ENCODE peak calls at places on chromosomes 5 and 9, in nine cellular contexts. L, M, D, X, Q, K, W, P and O are unnamed samples.

GRCh38 chr5:114898602-114899001 is 271.1 kb downstream of the TRIM36 start:
- DNase-seq in L (peak; percentile 16), M (no peak), D (no peak), X (no peak), Q (no peak), K (no peak), W (no peak), P (no peak), O (no peak)

GRCh38 chr9:74122661-74123060 is 374.5 kb upstream of the RORB start:
- DNase-seq in L (no peak), M (no peak), D (no peak), X (no peak), Q (no peak), K (no peak), W (no peak), P (no peak), O (no peak)

GRCh38 chr5:114789773-114790402 is 379.8 kb downstream of the TRIM36 start:
- DNase-seq in L (peak; percentile 43), M (peak; percentile 19), D (no peak), X (peak; percentile 51), Q (no peak), K (no peak), W (no peak), P (no peak), O (no peak)

GRCh38 chr5:42887575-42887974 is 75.9 kb upstream of the SELENOP start:
- DNase-seq in L (no peak), M (peak; percentile 64), D (no peak), X (no peak), Q (no peak), K (no peak), W (no peak), P (no peak), O (no peak)

GRCh38 chr5:53922508-53923498 is 362.4 kb downstream of the NDUFS4 start:
- DNase-seq in L (no peak), M (no peak), D (no peak), X (no peak), Q (no peak), K (no peak), W (no peak), P (no peak), O (no peak)

GRCh38 chr5:95880081-95880926 is 57.8 kb upstream of the GLRX start:
- DNase-seq in L (no peak), M (no peak), D (no peak), X (no peak), Q (no peak), K (no peak), W (no peak), P (no peak), O (no peak)

GRCh38 chr9:137924169-137924568 is 46.6 kb downstream of the CACNA1B start:
- DNase-seq in L (no peak), M (no peak), D (no peak), X (no peak), Q (no peak), K (no peak), W (no peak), P (no peak), O (no peak)

GRCh38 chr5:68070641-68071191 is 144.8 kb upstream of the PIK3R1 start:
- DNase-seq in L (no peak), M (no peak), D (no peak), X (no peak), Q (no peak), K (no peak), W (no peak), P (no peak), O (peak; percentile 67)

GRCh38 chr9:136864996-136865767 is 926 bp downstream of the EDF1 start:
- DNase-seq in L (no peak), M (no peak), D (no peak), X (no peak), Q (peak; percentile 8), K (no peak), W (peak; percentile 52), P (no peak), O (no peak)

GRCh38 chr5:106312360-106312759 is 1358.4 kb downstream of the EFNA5 start:
- DNase-seq in L (no peak), M (peak; percentile 5), D (no peak), X (peak; percentile 75), Q (no peak), K (no peak), W (no peak), P (no peak), O (no peak)

GRCh38 chr5:164504141-164504772 is 998.8 kb downstream of the MAT2B start:
- DNase-seq in L (peak; percentile 44), M (peak; percentile 80), D (no peak), X (peak; percentile 68), Q (no peak), K (no peak), W (no peak), P (no peak), O (peak; percentile 3)

GRCh38 chr5:124906339-124907097 is 160.1 kb upstream of the ZNF608 start:
- DNase-seq in L (peak; percentile 62), M (peak; percentile 92), D (peak; percentile 58), X (peak; percentile 27), Q (no peak), K (no peak), W (no peak), P (peak; percentile 77), O (no peak)

DNA sequence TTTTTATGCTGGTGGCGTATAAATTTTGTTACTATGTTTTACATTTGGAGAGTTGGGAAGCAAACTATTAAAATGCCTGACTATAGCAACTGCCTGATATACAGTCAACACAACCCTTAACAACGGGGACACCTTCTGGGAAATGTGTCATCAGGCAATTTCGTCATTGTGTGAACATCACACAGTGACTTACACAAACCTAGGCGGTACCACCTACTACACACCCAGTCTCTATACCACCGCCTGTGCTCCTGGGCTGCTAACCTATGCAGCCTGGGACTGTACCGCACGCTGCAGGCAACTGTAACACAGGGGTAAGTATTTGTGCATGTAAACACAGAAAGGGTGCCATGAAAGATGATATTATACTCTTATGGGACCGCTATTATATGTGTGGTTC is 1.3 kb upstream of the CDHR2 start:
- DNase-seq in L (no peak), M (no peak), D (no peak), X (peak; percentile 45), Q (peak; percentile 44), K (no peak), W (peak; percentile 83), P (no peak), O (no peak)
- H3K4me3 ChIP-seq in L (no peak overlapping the region), M (no peak overlapping the region), D (no peak overlapping the region), X (no peak overlapping the region), Q (no peak overlapping the region), K (no peak overlapping the region), W (peak overlapping the region; percentile 6), P (no peak overlapping the region), O (no peak overlapping the region)

GRCh38 chr9:113184089-113184488 is 33.3 kb downstream of the SLC31A2 start:
- DNase-seq in L (no peak), M (no peak), D (no peak), X (no peak), Q (no peak), K (no peak), W (no peak), P (no peak), O (no peak)

GRCh38 chr9:113186241-113186755 is 34.8 kb downstream of the FKBP15 start:
- DNase-seq in L (no peak), M (no peak), D (no peak), X (no peak), Q (no peak), K (no peak), W (no peak), P (no peak), O (no peak)

GRCh38 chr9:113184509-113184908 is 33.7 kb downstream of the SLC31A2 start:
- DNase-seq in L (no peak), M (no peak), D (no peak), X (peak; percentile 8), Q (no peak), K (no peak), W (no peak), P (no peak), O (no peak)

GRCh38 chr9:113187935-113188595 is 33.0 kb downstream of the FKBP15 start:
- DNase-seq in L (peak; percentile 23), M (peak; percentile 94), D (no peak), X (peak; percentile 65), Q (no peak), K (peak; percentile 70), W (no peak), P (peak; percentile 49), O (no peak)

GRCh38 chr9:113185271-113185670 is 34.5 kb downstream of the SLC31A2 start:
- DNase-seq in L (no peak), M (peak; percentile 33), D (no peak), X (no peak), Q (no peak), K (no peak), W (no peak), P (no peak), O (no peak)
- H3K36me3 ChIP-seq in L (peaks cover 66% of the 10 kb centered on the region), M (peaks cover 66% of the 10 kb centered on the region), D (peaks cover 8% of the 10 kb centered on the region), X (peaks cover 40% of the 10 kb centered on the region), Q (peaks cover 53% of the 10 kb centered on the region), K (peaks cover 92% of the 10 kb centered on the region), W (peaks cover 4% of the 10 kb centered on the region), P (peaks cover 2% of the 10 kb centered on the region), O (peaks cover 15% of the 10 kb centered on the region)

DNA sequence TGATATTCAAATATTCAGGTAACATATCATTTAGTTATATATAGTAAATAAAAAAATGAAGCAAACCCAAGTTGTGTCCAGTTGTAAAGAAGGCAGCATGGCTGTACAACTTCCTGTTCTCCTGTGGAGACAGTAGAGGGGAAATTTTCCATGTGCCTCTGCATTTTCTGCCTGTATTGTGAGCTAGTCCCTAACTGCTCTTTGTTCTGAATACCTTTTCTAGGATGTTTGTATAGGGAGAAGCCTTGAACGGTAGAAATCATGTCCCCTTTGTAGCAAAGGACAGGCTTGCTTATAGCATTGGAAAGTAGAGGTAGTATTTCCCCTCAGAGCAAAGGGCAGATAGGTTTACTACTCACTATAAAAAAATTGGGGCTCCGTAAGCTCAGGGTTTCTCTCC is 13.3 kb upstream of the RPS23 start:
- DNase-seq in L (no peak), M (no peak), D (no peak), X (no peak), Q (no peak), K (no peak), W (no peak), P (no peak), O (no peak)
- H3K4me3 ChIP-seq in L (no peak overlapping the region), M (no peak overlapping the region), D (no peak overlapping the region), X (no peak overlapping the region), Q (no peak overlapping the region), K (no peak overlapping the region), W (no peak overlapping the region), P (no peak overlapping the region), O (no peak overlapping the region)

GRCh38 chr9:35686222-35687203 is 3.2 kb downstream of the TPM2 start:
- DNase-seq in L (no peak), M (peak; percentile 73), D (peak; percentile 31), X (no peak), Q (no peak), K (no peak), W (no peak), P (peak; percentile 41), O (no peak)
- H3K36me3 ChIP-seq in L (peaks cover 5% of the 10 kb centered on the region), M (peaks cover 36% of the 10 kb centered on the region), D (no peaks in the 10 kb centered on the region), X (no peaks in the 10 kb centered on the region), Q (no peaks in the 10 kb centered on the region), K (peaks cover 11% of the 10 kb centered on the region), W (no peaks in the 10 kb centered on the region), P (no peaks in the 10 kb centered on the region), O (no peaks in the 10 kb centered on the region)

GRCh38 chr9:77946969-77947368 is 84.6 kb downstream of the GNAQ start:
- DNase-seq in L (peak; percentile 34), M (no peak), D (no peak), X (peak; percentile 5), Q (no peak), K (peak; percentile 53), W (no peak), P (no peak), O (no peak)
- H3K4me3 ChIP-seq in L (no peak overlapping the region), M (no peak overlapping the region), D (no peak overlapping the region), X (no peak overlapping the region), Q (no peak overlapping the region), K (peak overlapping the region; percentile 14), W (no peak overlapping the region), P (no peak overlapping the region), O (no peak overlapping the region)

GRCh38 chr5:97165726-97166125 is 17.3 kb downstream of the RIOK2 start:
- DNase-seq in L (no peak), M (no peak), D (no peak), X (no peak), Q (no peak), K (no peak), W (no peak), P (no peak), O (no peak)
- H3K36me3 ChIP-seq in L (peaks cover 51% of the 10 kb centered on the region), M (peaks cover 74% of the 10 kb centered on the region), D (no peaks in the 10 kb centered on the region), X (peaks cover 45% of the 10 kb centered on the region), Q (no peaks in the 10 kb centered on the region), K (peaks cover 93% of the 10 kb centered on the region), W (no peaks in the 10 kb centered on the region), P (peaks cover 4% of the 10 kb centered on the region), O (peaks cover 5% of the 10 kb centered on the region)